ENCODE peak calls at places on chromosomes 13 and 19, in four cellular contexts. One of them, this sample, is unnamed.

GRCh38 chr19:7894612-7895309 is 6.5 kb downstream of the LRRC8E start:
- DNase-seq in HL-60: no peak
- DNase-seq in A549: no peak
- DNase-seq in astrocyte of the spinal cord: no peak
- DNase-seq in this sample: no peak

GRCh38 chr13:89115307-89115706 is 1444.1 kb downstream of the SLITRK5 start:
- DNase-seq in HL-60: no peak
- DNase-seq in A549: no peak
- DNase-seq in astrocyte of the spinal cord: no peak
- DNase-seq in this sample: no peak

GRCh38 chr19:17779281-17779930 is 15.5 kb upstream of the B3GNT3 start:
- DNase-seq in HL-60: peak; percentile 78
- DNase-seq in A549: peak; percentile 52
- DNase-seq in astrocyte of the spinal cord: no peak
- DNase-seq in this sample: peak; percentile 21

GRCh38 chr13:41075034-41075433 is 13.7 kb downstream of the WBP4 start:
- DNase-seq in HL-60: peak; percentile 33
- DNase-seq in A549: peak; percentile 16
- DNase-seq in astrocyte of the spinal cord: peak; percentile 37
- DNase-seq in this sample: peak; percentile 39

GRCh38 chr13:48231080-48231479 is 1.9 kb upstream of the ITM2B start:
- DNase-seq in HL-60: no peak
- DNase-seq in A549: no peak
- DNase-seq in astrocyte of the spinal cord: peak; percentile 30
- DNase-seq in this sample: no peak

GRCh38 chr13:43991773-43992201 is 112.1 kb downstream of the LACC1 start:
- DNase-seq in HL-60: no peak
- DNase-seq in A549: no peak
- DNase-seq in astrocyte of the spinal cord: no peak
- DNase-seq in this sample: no peak

GRCh38 chr19:49887037-49887652 is 9.5 kb downstream of the IL4I1 start:
- DNase-seq in HL-60: no peak
- DNase-seq in A549: no peak
- DNase-seq in astrocyte of the spinal cord: no peak
- DNase-seq in this sample: no peak

GRCh38 chr13:48251616-48252081 is 18.6 kb downstream of the ITM2B start:
- DNase-seq in HL-60: no peak
- DNase-seq in A549: no peak
- DNase-seq in astrocyte of the spinal cord: no peak
- DNase-seq in this sample: peak; percentile 91

GRCh38 chr13:110617326-110618072 is 2.2 kb downstream of the NAXD start:
- DNase-seq in HL-60: no peak
- DNase-seq in A549: no peak
- DNase-seq in astrocyte of the spinal cord: peak; percentile 84
- DNase-seq in this sample: peak; percentile 60

GRCh38 chr19:511101-511841 is 4.0 kb downstream of the TPGS1 start:
- DNase-seq in HL-60: peak; percentile 72
- DNase-seq in A549: no peak
- DNase-seq in astrocyte of the spinal cord: peak; percentile 62
- DNase-seq in this sample: no peak

GRCh38 chr19:23516266-23516665 is 121.0 kb upstream of the ZNF91 start:
- DNase-seq in HL-60: no peak
- DNase-seq in A549: no peak
- DNase-seq in astrocyte of the spinal cord: no peak
- DNase-seq in this sample: no peak

GRCh38 chr13:109152941-109153340 is 523.5 kb downstream of the MYO16 start:
- DNase-seq in HL-60: no peak
- DNase-seq in A549: no peak
- DNase-seq in astrocyte of the spinal cord: peak; percentile 53
- DNase-seq in this sample: no peak

GRCh38 chr13:35649162-35649561 is 172.7 kb upstream of the MAB21L1 start:
- DNase-seq in HL-60: no peak
- DNase-seq in A549: no peak
- DNase-seq in astrocyte of the spinal cord: no peak
- DNase-seq in this sample: peak; percentile 57

GRCh38 chr19:1041835-1042685 is 2.2 kb downstream of the ABCA7 start:
- DNase-seq in HL-60: no peak
- DNase-seq in A549: peak; percentile 81
- DNase-seq in astrocyte of the spinal cord: no peak
- DNase-seq in this sample: no peak

GRCh38 chr13:46475586-46475991 is 77.4 kb upstream of the LRCH1 start:
- DNase-seq in HL-60: no peak
- DNase-seq in A549: no peak
- DNase-seq in astrocyte of the spinal cord: peak; percentile 40
- DNase-seq in this sample: peak; percentile 72

GRCh38 chr13:111948811-111949210 is 118.1 kb upstream of the SOX1 start:
- DNase-seq in HL-60: no peak
- DNase-seq in A549: no peak
- DNase-seq in astrocyte of the spinal cord: no peak
- DNase-seq in this sample: no peak

GRCh38 chr13:52428295-52428694 is 22.1 kb downstream of the VPS36 start:
- DNase-seq in HL-60: no peak
- DNase-seq in A549: no peak
- DNase-seq in astrocyte of the spinal cord: peak; percentile 49
- DNase-seq in this sample: no peak

GRCh38 chr19:4717966-4718701 is 5.5 kb downstream of the DPP9 start:
- DNase-seq in HL-60: peak; percentile 44
- DNase-seq in A549: no peak
- DNase-seq in astrocyte of the spinal cord: no peak
- DNase-seq in this sample: no peak

GRCh38 chr13:101767096-101767495 is 314.6 kb downstream of the ITGBL1 start:
- DNase-seq in HL-60: no peak
- DNase-seq in A549: no peak
- DNase-seq in astrocyte of the spinal cord: no peak
- DNase-seq in this sample: no peak

GRCh38 chr13:113926301-113926761 is 47.5 kb downstream of the C13orf46 start:
- DNase-seq in HL-60: no peak
- DNase-seq in A549: no peak
- DNase-seq in astrocyte of the spinal cord: no peak
- DNase-seq in this sample: peak; percentile 90

GRCh38 chr19:14798760-14799159 is 20.4 kb upstream of the ADGRE2 start:
- DNase-seq in HL-60: no peak
- DNase-seq in A549: no peak
- DNase-seq in astrocyte of the spinal cord: no peak
- DNase-seq in this sample: no peak

DNA sequence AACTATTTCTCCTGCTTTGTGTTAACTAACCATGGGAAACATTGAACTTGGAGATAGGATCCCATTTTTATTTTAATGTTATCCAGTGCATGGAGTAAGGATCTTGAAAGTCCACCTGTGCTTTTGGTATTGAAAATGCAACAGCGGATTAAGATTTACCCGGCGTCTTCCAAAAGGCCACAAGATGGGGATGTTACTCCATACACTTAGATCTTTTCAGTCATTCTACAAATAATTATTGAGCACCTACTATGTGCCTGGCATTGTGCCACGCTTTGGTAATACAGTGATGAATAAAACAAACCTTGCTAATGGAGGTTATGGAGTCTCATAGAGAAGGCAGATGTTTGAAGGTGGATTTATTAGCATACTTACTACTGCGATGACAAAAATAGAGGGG is 56.9 kb downstream of the RFC3 start:
- DNase-seq in HL-60: no peak
- DNase-seq in A549: no peak
- DNase-seq in astrocyte of the spinal cord: no peak
- DNase-seq in this sample: no peak
- TF ChIP-seq CTCF in HL-60: no peak
- TF ChIP-seq CTCF in A549: peak; percentile 29
- TF ChIP-seq CTCF in astrocyte of the spinal cord: peak; percentile 20
- TF ChIP-seq CTCF in this sample: peak; percentile 26

DNA sequence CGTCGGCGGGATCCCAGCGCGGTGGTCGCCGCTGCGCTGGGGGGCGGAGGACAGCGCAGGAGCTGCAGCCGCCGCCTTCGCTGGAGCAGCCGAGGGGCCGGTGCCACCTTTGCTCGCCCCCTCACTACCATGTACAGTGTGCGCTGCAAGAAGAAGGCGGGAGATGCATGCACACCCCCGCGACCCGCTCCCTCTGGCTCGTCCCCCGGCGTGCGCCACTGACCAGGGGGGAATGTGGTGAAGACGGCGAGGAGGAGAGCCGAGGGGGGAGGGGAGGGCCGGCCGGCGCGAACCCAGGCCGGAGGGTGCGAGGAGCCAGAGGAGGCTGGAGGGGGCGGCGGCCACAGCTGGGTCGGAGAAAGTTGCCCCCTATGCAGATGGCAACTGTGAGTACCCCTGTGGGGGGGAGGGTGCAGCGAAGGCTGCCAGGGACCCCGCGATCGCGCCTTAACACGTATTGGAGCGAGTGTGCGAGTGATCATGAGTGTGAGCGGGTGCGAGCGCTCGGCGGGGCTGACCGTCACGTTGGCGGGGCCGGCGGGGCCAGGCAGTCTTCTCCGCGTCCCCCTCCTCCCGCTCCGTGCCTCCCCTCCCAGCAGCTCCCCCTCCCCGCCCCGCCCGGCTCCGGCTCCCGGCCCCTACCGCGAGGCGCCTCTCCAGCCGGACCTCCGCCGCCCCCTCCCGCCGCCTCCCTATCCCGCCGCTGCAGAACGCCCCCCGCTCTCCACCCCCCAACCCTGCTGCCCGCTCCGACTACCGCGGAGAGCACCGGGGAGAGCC is 843 bp downstream of the SLITRK5 start:
- DNase-seq in HL-60: no peak
- DNase-seq in A549: no peak
- DNase-seq in astrocyte of the spinal cord: peak; percentile 6
- DNase-seq in this sample: no peak
- H3K4me3 ChIP-seq in HL-60: peak overlapping the region; percentile 64
- H3K4me3 ChIP-seq in A549: peak overlapping the region; percentile 93
- H3K4me3 ChIP-seq in astrocyte of the spinal cord: peak overlapping the region; percentile 67
- H3K4me3 ChIP-seq in this sample: peak overlapping the region; percentile 53

DNA sequence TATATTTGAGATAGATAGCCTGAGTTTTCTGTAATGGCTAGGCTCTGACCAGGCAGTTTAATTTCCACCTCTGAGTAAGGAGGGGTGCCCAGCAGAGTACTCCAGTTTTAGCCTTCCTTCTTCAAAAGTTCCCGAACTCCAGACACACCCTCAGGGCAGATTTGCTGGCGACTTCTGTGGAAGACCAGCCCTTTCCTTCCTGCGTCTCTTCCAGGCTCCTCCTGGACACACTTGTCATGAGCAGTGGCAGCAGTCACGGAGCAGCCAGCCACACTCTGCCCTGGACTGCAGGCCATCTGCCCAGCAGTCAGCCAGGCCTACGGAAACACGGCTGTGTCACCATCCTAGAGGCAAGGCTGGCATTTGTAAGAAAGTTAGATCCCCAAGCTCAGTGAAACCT is 6.6 kb upstream of the FLT1 start:
- DNase-seq in HL-60: no peak
- DNase-seq in A549: no peak
- DNase-seq in astrocyte of the spinal cord: no peak
- DNase-seq in this sample: no peak
- TF ChIP-seq CTCF in HL-60: no peak
- TF ChIP-seq CTCF in A549: no peak
- TF ChIP-seq CTCF in astrocyte of the spinal cord: no peak
- TF ChIP-seq CTCF in this sample: no peak

DNA sequence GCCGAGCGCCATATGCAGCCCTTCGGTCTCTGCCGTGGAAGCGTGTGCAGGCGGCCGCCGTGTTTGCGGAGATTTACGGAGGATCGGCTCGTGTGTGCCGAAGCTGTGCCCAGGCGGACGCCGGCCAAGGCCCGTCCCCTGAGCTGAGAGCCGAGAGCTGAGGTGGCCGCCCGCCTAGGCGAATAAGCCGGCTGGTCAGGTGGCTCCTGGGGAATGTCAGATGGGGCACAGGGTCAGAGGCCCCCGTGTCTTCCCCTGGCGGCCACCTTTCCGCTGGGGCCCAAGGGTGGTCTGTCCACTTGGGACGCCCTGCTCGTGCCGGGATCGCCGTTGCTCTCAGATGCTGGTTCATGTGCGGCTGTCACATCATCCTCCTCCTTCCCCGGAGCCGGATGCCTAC is 78.8 kb downstream of the ZNF536 start:
- DNase-seq in HL-60: no peak
- DNase-seq in A549: no peak
- DNase-seq in astrocyte of the spinal cord: no peak
- DNase-seq in this sample: peak; percentile 34
- H3K4me3 ChIP-seq in HL-60: no peak overlapping the region
- H3K4me3 ChIP-seq in A549: no peak overlapping the region
- H3K4me3 ChIP-seq in astrocyte of the spinal cord: no peak overlapping the region
- H3K4me3 ChIP-seq in this sample: peak overlapping the region; percentile 61

This sample was measured in AG10803.